ENCODE peak calls at places on chromosomes 16 and 17, in five cellular contexts. K is cardiac muscle cell; X is astrocyte of the spinal cord; W is activated T-helper 1 cell treated with anti-CD3 and anti-CD28 coated beads, Interleukin-2, amount 50 U/mL, for 16 hours; S is AG04450. Z is an unnamed sample.

GRCh38 chr16:77758508-77758907 is 29.9 kb upstream of the VAT1L start:
- DNase-seq in K (no peak), X (no peak), W (no peak), S (no peak), Z (no peak)

GRCh38 chr16:27474921-27475320 is 72.9 kb downstream of the IL21R start:
- DNase-seq in K (no peak), X (no peak), W (no peak), S (no peak), Z (no peak)

GRCh38 chr17:42354956-42355843 is 33.0 kb downstream of the STAT3 start:
- DNase-seq in K (peak), X (peak), W (no peak), S (no peak), Z (no peak)

GRCh38 chr17:8922923-8923322 is 42.6 kb downstream of the PIK3R5 start:
- DNase-seq in K (no peak), X (no peak), W (no peak), S (no peak), Z (no peak)

GRCh38 chr16:8890549-8890921 is 8.4 kb downstream of the LITAFD start:
- DNase-seq in K (no peak), X (no peak), W (no peak), S (no peak), Z (no peak)

GRCh38 chr17:27762527-27763305 is 37.6 kb downstream of the NOS2 start:
- DNase-seq in K (peak), X (peak), W (no peak), S (no peak), Z (no peak)

GRCh38 chr17:80947200-80947940 is 44.3 kb upstream of the CHMP6 start:
- DNase-seq in K (no peak), X (no peak), W (no peak), S (no peak), Z (no peak)

GRCh38 chr17:66465701-66466100 is 163.3 kb downstream of the PRKCA start:
- DNase-seq in K (no peak), X (no peak), W (no peak), S (no peak), Z (no peak)

GRCh38 chr17:77546772-77547201 is 406.0 kb downstream of the SEC14L1 start:
- DNase-seq in K (peak), X (no peak), W (no peak), S (no peak), Z (no peak)

GRCh38 chr16:68452176-68452575 is 3.9 kb upstream of the SMPD3 start:
- DNase-seq in K (no peak), X (no peak), W (no peak), S (no peak), Z (no peak)

GRCh38 chr17:34566201-34566600 is 13.2 kb upstream of the TMEM132E start:
- DNase-seq in K (no peak), X (no peak), W (no peak), S (no peak), Z (no peak)

Z was measured in nucleus accumbens.